ENCODE peak calls at places on chromosomes 5 and 9, in four cellular contexts. D, F, N and Y are unnamed samples.

GRCh38 chr5:124996764-124997077 is 250.3 kb upstream of the ZNF608 start:
- DNase-seq in D (no peak), F (no peak), N (no peak), Y (peak)

GRCh38 chr9:105647595-105648349 is 14.5 kb upstream of the TAL2 start:
- DNase-seq in D (no peak), F (no peak), N (no peak), Y (no peak)

GRCh38 chr5:179416906-179417470 is 71.7 kb upstream of the ADAMTS2 start:
- DNase-seq in D (no peak), F (no peak), N (no peak), Y (no peak)

GRCh38 chr5:142664067-142664466 is 21.8 kb downstream of the FGF1 start:
- DNase-seq in D (no peak), F (no peak), N (no peak), Y (no peak)

GRCh38 chr5:157740211-157740610 is 3.3 kb upstream of the LSM11 start:
- DNase-seq in D (no peak), F (no peak), N (no peak), Y (peak)

GRCh38 chr5:108726446-108727091 is 21.1 kb upstream of the FER start:
- DNase-seq in D (no peak), F (no peak), N (no peak), Y (no peak)

GRCh38 chr9:36250079-36250478 is 8.2 kb downstream of the GNE start:
- DNase-seq in D (no peak), F (no peak), N (no peak), Y (no peak)

GRCh38 chr9:82031538-82032280 is 43.1 kb downstream of the SPATA31D1 start:
- DNase-seq in D (no peak), F (no peak), N (no peak), Y (peak)

GRCh38 chr5:170479484-170479883 is 24.3 kb upstream of the KCNIP1 start:
- DNase-seq in D (no peak), F (no peak), N (no peak), Y (peak)

GRCh38 chr5:108728566-108729305 is 19.0 kb upstream of the FER start:
- DNase-seq in D (no peak), F (no peak), N (no peak), Y (no peak)

GRCh38 chr5:38497946-38498345 is 58.5 kb downstream of the LIFR start:
- DNase-seq in D (no peak), F (no peak), N (no peak), Y (peak)

GRCh38 chr5:172642926-172643325 is 1.9 kb downstream of the NEURL1B start:
- DNase-seq in D (no peak), F (no peak), N (no peak), Y (no peak)

GRCh38 chr5:172642046-172642409 is 965 bp downstream of the NEURL1B start:
- DNase-seq in D (no peak), F (no peak), N (no peak), Y (peak)

GRCh38 chr5:172641359-172642045 is 439 bp downstream of the NEURL1B start:
- DNase-seq in D (no peak), F (no peak), N (no peak), Y (no peak)

GRCh38 chr5:172643392-172643871 is 2.4 kb downstream of the NEURL1B start:
- DNase-seq in D (no peak), F (no peak), N (no peak), Y (no peak)

GRCh38 chr5:172642511-172642910 is 1.4 kb downstream of the NEURL1B start:
- DNase-seq in D (no peak), F (no peak), N (no peak), Y (no peak)
- H3K4me3 ChIP-seq in D (peak), F (peak), N (peak), Y (no peak)

GRCh38 chr9:125241000-125241862 is at the start of gene HSPA5:
- DNase-seq in D (peak), F (peak), N (peak), Y (peak)
- TF ChIP-seq CTCF in D (peak), F (no peak), N (no peak), Y (peak)

GRCh38 chr5:181099453-181100086 is 31.4 kb downstream of the OR2V1 start:
- DNase-seq in D (no peak), F (no peak), N (no peak), Y (no peak)

GRCh38 chr5:181098642-181099452 is 32.1 kb downstream of the OR2V1 start:
- DNase-seq in D (no peak), F (no peak), N (no peak), Y (no peak)

GRCh38 chr5:181100121-181101015 is 30.6 kb downstream of the OR2V1 start:
- DNase-seq in D (no peak), F (no peak), N (no peak), Y (peak)
- H3K4me3 ChIP-seq in D (no peak), F (no peak), N (no peak), Y (no peak)

DNA sequence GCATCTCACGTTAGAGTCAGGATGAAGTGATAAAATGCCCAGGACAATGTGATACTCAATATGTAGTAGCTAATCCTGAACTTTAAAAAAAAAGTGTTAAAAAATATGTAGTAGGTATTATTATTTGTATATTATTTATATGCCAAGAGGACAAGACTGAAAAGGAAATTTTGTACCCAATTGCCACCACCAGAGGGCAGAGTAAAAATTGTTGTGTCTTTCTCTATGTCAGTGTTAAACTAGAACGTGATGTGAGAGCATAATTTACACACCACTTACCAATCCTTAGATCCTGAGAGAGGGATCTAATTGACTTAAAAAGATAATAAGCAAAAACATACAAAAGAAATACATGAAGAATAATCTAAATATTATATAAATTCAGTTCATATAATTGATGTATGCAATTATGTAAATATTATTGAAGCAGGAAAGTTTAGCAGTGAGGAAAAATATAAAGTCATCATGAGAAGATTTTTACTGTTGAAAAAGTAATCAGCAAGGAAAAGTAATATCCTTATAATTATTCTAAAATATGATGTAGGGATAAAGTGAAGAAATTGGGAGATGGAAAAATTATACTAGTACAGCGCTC is 288.9 kb downstream of the RAB3C start:
- DNase-seq in D (no peak), F (no peak), N (no peak), Y (peak)
- TF ChIP-seq CTCF in D (peak), F (peak), N (peak), Y (peak)

DNA sequence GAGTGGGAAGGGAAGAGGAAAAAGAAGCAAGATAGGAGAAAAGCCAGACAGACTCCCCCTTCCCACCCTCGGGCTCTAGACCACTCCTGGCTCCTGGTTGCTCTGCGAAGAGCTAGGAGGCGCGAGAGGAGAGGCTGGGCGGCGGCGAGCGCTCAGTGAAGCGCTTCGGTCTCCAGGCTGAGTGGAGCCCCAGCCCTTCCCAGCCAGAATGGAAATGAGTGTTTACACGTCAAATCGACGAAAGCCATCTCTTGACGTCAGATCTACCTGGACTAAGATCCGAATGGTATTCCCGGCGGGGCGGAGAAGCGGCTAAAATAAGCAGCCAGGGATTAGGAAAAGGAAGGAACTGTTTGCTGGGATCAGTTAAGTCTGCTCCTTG is at the start of gene PCSK1:
- DNase-seq in D (no peak), F (no peak), N (no peak), Y (no peak)
- H3K4me3 ChIP-seq in D (no peak), F (no peak), N (peak), Y (no peak)

DNA sequence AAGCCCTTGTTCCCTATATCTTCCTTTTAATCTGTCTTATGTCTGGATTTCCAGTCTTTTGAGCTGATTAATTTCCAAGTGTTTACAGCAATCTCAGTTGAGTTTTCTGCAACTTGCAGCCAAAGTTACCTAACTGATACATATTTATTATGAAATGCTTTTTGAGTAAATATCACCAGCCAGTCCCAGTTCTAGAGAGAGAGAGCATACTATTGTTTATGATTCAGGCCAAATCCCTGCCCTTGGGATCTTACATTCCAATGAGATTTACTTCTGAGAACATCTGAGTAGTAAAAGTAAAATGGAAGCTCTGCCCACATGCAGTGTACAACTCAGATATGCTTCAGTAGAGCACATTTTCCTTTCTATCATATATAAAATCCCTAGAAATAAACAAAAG is 661.7 kb downstream of the KCTD16 start:
- DNase-seq in D (no peak), F (no peak), N (no peak), Y (no peak)
- TF ChIP-seq CTCF in D (no peak), F (no peak), N (no peak), Y (no peak)

GRCh38 chr9:112489876-112490661 is 3.4 kb downstream of the KIAA1958 start:
- DNase-seq in D (no peak), F (no peak), N (no peak), Y (peak)
- H3K4me3 ChIP-seq in D (no peak), F (no peak), N (no peak), Y (no peak)